ENCODE peak calls at places on chromosomes 12 and 14, in eight cellular contexts. X, F, Z, Y, J, T, O and L are unnamed samples.

GRCh38 chr14:63654346-63654745 is 12.7 kb upstream of the WDR89 start:
- DNase-seq in X (no peak), F (no peak), Z (no peak), Y (no peak), J (no peak), T (no peak), O (no peak), L (no peak)

GRCh38 chr12:50062733-50063452 is 5.5 kb downstream of the ASIC1 start:
- DNase-seq in X (peak; percentile 58), F (no peak), Z (no peak), Y (no peak), J (no peak), T (no peak), O (no peak), L (no peak)

GRCh38 chr12:113987261-113988063 is 21.3 kb upstream of the RBM19 start:
- DNase-seq in X (no peak), F (no peak), Z (no peak), Y (no peak), J (no peak), T (no peak), O (no peak), L (no peak)

GRCh38 chr12:104680070-104680469 is 223.3 kb downstream of the CHST11 start:
- DNase-seq in X (no peak), F (no peak), Z (no peak), Y (no peak), J (no peak), T (no peak), O (no peak), L (no peak)

GRCh38 chr12:87813476-87814234 is 215.5 kb downstream of the C12orf50 start:
- DNase-seq in X (no peak), F (no peak), Z (no peak), Y (no peak), J (peak; percentile 54), T (no peak), O (no peak), L (no peak)

GRCh38 chr12:19757317-19757877 is 318.1 kb downstream of the AEBP2 start:
- DNase-seq in X (no peak), F (no peak), Z (no peak), Y (no peak), J (peak; percentile 73), T (no peak), O (no peak), L (no peak)

GRCh38 chr12:29241821-29242591 is 92.9 kb downstream of the FAR2 start:
- DNase-seq in X (peak; percentile 67), F (no peak), Z (peak; percentile 38), Y (peak; percentile 42), J (peak; percentile 86), T (no peak), O (no peak), L (no peak)

GRCh38 chr14:77242752-77243151 is 28.3 kb downstream of the NGB start:
- DNase-seq in X (no peak), F (no peak), Z (no peak), Y (no peak), J (no peak), T (no peak), O (no peak), L (no peak)

GRCh38 chr14:71322660-71323250 is 415.5 kb downstream of the PCNX1 start:
- DNase-seq in X (no peak), F (no peak), Z (peak; percentile 16), Y (peak; percentile 29), J (peak; percentile 79), T (no peak), O (peak; percentile 48), L (no peak)

GRCh38 chr14:44564908-44565307 is 57.8 kb upstream of the FSCB start:
- DNase-seq in X (no peak), F (no peak), Z (no peak), Y (no peak), J (peak; percentile 38), T (no peak), O (no peak), L (no peak)

GRCh38 chr14:54425537-54426274 is 15.5 kb downstream of the CNIH1 start:
- DNase-seq in X (no peak), F (no peak), Z (no peak), Y (no peak), J (no peak), T (no peak), O (no peak), L (no peak)

GRCh38 chr14:54424479-54424901 is 16.7 kb downstream of the CNIH1 start:
- DNase-seq in X (no peak), F (no peak), Z (no peak), Y (no peak), J (no peak), T (no peak), O (no peak), L (no peak)

GRCh38 chr14:54423991-54424390 is 17.2 kb downstream of the CNIH1 start:
- DNase-seq in X (no peak), F (no peak), Z (no peak), Y (no peak), J (no peak), T (no peak), O (no peak), L (no peak)

GRCh38 chr14:54425068-54425467 is 16.1 kb downstream of the CNIH1 start:
- DNase-seq in X (no peak), F (no peak), Z (no peak), Y (no peak), J (no peak), T (no peak), O (no peak), L (no peak)

DNA sequence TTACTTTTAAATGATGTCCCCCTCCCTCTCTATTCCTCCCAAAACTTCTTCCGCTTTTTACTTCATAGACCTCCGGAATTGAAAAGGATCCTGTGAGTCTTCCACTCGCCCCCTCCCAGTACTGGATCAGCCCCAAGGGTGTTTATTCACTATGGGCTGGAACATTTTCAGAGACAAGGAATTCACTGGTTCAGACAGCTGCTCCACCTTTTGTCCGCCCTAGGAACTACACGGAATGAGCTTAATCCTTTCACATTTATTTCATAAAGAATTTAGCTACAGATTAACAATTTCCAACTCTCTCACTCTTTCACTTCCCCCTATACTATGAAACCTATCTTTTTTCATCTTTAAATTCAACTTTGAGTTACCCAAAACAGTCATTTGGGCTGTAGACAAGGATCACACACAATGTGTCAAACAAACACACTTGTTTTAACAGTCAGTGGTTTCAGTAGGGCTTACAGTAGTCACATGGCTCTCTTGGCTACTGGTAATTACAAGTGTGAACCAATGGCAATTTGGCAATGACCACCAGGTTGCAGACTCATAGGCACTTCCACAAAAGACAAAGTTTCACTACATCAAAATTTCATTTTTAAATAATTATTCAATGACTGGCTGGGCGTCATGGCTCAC is 20.6 kb downstream of the CNIH1 start:
- DNase-seq in X (peak; percentile 40), F (no peak), Z (peak; percentile 25), Y (peak; percentile 47), J (peak; percentile 69), T (no peak), O (no peak), L (no peak)
- TF ChIP-seq CTCF in X (peak; percentile 31), F (peak; percentile 46), Z (peak; percentile 59), Y (peak; percentile 51), J (peak; percentile 77), T (peak; percentile 72), O (peak; percentile 41), L (peak; percentile 35)

GRCh38 chr14:82500222-82500621 is 966.6 kb upstream of the SEL1L start:
- DNase-seq in X (no peak), F (no peak), Z (no peak), Y (no peak), J (no peak), T (no peak), O (no peak), L (no peak)
- TF ChIP-seq CTCF in X (no peak), F (no peak), Z (no peak), Y (no peak), J (no peak), T (no peak), O (no peak), L (no peak)

GRCh38 chr14:78593949-78594348 is 423.8 kb downstream of the NRXN3 start:
- DNase-seq in X (peak; percentile 80), F (no peak), Z (no peak), Y (no peak), J (no peak), T (no peak), O (no peak), L (no peak)

GRCh38 chr14:78598046-78598652 is 428.0 kb downstream of the NRXN3 start:
- DNase-seq in X (peak; percentile 74), F (no peak), Z (peak; percentile 38), Y (peak; percentile 19), J (peak; percentile 61), T (peak; percentile 17), O (peak; percentile 37), L (peak; percentile 33)

DNA sequence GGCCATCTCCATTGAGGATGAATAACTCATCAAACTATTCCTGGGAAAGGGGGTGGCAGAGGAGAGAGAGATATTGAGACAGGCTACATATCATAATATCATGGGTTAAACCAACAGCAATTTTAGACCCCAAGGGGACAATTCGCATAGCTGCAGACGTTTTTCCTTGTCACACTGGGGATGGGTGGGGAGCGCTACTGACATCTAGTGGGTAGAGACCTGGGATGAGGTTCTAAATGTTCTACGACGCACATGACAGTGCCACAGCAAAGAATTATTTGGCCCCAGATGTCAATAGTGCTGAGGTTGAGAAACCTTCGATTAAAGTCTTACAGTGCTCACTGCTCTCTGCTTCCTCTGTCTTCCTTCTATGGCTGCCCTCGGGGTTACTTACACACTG is 425.6 kb downstream of the NRXN3 start:
- DNase-seq in X (peak; percentile 22), F (no peak), Z (no peak), Y (no peak), J (no peak), T (no peak), O (no peak), L (no peak)
- TF ChIP-seq CTCF in X (no peak), F (no peak), Z (no peak), Y (no peak), J (peak; percentile 10), T (no peak), O (no peak), L (no peak)

GRCh38 chr12:107760817-107761501 is at the start of gene PRDM4:
- DNase-seq in X (peak; percentile 92), F (peak; percentile 95), Z (peak; percentile 94), Y (peak; percentile 77), J (peak; percentile 95), T (peak; percentile 93), O (peak; percentile 99), L (peak; percentile 94)
- TF ChIP-seq CTCF in X (peak; percentile 6), F (no peak), Z (peak; percentile 29), Y (peak; percentile 61), J (no peak), T (peak; percentile 49), O (peak; percentile 47), L (peak; percentile 28)